ENCODE peak calls at places on chromosomes 6 and 20, in eight cellular contexts. F, O, I, N, L, C, Y and V are unnamed samples.

GRCh38 chr6:117480651-117481050 is 1.8 kb upstream of the DCBLD1 start:
- DNase-seq in F (no peak), O (no peak), I (no peak), N (no peak), L (no peak), C (no peak), Y (no peak), V (no peak)

GRCh38 chr6:4459032-4459431 is 317.2 kb upstream of the CDYL start:
- DNase-seq in F (no peak), O (no peak), I (no peak), N (peak; percentile 43), L (peak; percentile 71), C (no peak), Y (peak; percentile 37), V (peak; percentile 89)

GRCh38 chr6:45923831-45924391 is 91.7 kb downstream of the CLIC5 start:
- DNase-seq in F (no peak), O (no peak), I (no peak), N (no peak), L (peak; percentile 74), C (no peak), Y (peak; percentile 56), V (no peak)

GRCh38 chr20:53088786-53089185 is 116.6 kb downstream of the TSHZ2 start:
- DNase-seq in F (no peak), O (no peak), I (no peak), N (no peak), L (no peak), C (no peak), Y (no peak), V (no peak)

GRCh38 chr6:47162793-47163192 is 120.7 kb upstream of the ADGRF1 start:
- DNase-seq in F (no peak), O (no peak), I (no peak), N (no peak), L (no peak), C (no peak), Y (no peak), V (no peak)

GRCh38 chr6:157763129-157763893 is 59.7 kb upstream of the SNX9 start:
- DNase-seq in F (peak; percentile 93), O (peak; percentile 98), I (peak; percentile 92), N (peak; percentile 95), L (peak; percentile 43), C (peak; percentile 82), Y (peak; percentile 95), V (peak; percentile 81)

GRCh38 chr6:72817208-72817607 is 195.3 kb downstream of the KCNQ5 start:
- DNase-seq in F (no peak), O (no peak), I (no peak), N (no peak), L (no peak), C (no peak), Y (no peak), V (no peak)

GRCh38 chr6:139308284-139308916 is 16.6 kb upstream of the TXLNB start:
- DNase-seq in F (no peak), O (no peak), I (no peak), N (no peak), L (no peak), C (no peak), Y (no peak), V (peak; percentile 56)

GRCh38 chr6:128158496-128158895 is 257.6 kb upstream of the THEMIS start:
- DNase-seq in F (no peak), O (no peak), I (no peak), N (no peak), L (peak; percentile 55), C (no peak), Y (no peak), V (peak; percentile 77)
- H3K4me2 ChIP-seq in F (no peak overlapping the region), O (no peak overlapping the region), I (no peak overlapping the region), N (no peak overlapping the region), L (no peak overlapping the region), C (no peak overlapping the region), Y (no peak overlapping the region), V (peak overlapping the region; percentile 38)

DNA sequence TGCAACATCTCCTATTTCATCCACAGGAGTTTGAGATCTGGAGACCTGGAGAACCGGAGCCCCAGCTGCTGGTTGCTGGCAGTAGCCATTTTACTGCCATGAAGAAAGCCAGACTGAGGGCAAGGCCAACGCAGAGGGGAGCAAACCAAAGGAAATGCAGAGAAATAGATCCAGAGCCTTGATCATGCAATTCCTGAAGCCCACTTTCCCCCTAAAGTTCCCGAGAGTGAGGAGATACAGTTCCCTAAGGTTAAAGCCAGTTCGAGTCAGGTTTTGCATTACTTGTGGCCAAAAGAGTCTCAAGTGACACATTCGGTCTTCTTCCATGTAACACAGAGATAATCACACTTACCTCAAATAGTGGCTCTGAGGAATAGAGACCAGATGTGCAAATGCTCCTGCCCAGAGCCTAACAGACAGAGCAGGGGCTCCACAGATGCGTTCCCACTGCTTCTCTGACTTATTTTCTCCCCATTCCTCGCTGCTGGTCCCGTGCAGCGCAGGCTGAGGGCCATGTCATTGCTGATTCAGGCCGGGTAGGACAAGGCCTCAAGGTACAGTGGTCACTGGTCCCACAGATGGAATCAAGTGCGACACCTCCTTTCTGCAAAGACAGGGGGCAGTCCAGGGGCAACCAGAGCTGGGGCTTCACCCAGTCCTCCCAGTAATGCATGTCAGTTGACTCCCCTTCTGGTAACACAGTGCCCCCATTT is 35.1 kb upstream of the NFATC2 start:
- DNase-seq in F (no peak), O (no peak), I (no peak), N (no peak), L (no peak), C (no peak), Y (no peak), V (no peak)
- TF ChIP-seq CTCF in F (peak; percentile 37), O (peak; percentile 29), I (no peak), N (no peak), L (no peak), C (no peak), Y (no peak), V (no peak)

DNA sequence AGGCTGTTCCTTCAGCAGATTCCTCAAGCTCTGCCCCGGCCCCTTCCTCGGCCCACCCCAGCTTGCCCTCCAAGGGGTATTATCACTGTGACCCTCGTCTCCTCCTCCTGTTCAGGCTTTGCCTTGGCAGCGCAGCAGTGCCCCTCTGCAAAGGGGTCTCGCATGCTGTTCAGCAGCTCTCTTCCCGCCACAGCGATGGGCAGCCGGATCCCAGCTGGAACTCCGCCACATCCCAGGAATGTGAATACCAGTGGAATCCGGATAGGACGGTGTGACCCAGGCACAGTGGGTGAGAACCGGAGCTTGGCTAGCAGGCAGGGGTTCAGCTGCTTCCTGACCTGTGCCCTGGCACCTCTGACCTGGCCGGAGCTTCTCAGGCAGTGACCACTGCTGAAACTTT is 52.9 kb downstream of the RNASET2 start:
- DNase-seq in F (no peak), O (no peak), I (no peak), N (no peak), L (no peak), C (no peak), Y (no peak), V (no peak)
- H3K4me2 ChIP-seq in F (no peak overlapping the region), O (no peak overlapping the region), I (no peak overlapping the region), N (no peak overlapping the region), L (no peak overlapping the region), C (no peak overlapping the region), Y (no peak overlapping the region), V (no peak overlapping the region)

GRCh38 chr6:22637781-22638180 is 68.4 kb downstream of the HDGFL1 start:
- DNase-seq in F (no peak), O (no peak), I (no peak), N (no peak), L (no peak), C (no peak), Y (no peak), V (no peak)
- TF ChIP-seq CTCF in F (no peak), O (no peak), I (no peak), N (no peak), L (no peak), C (no peak), Y (no peak), V (no peak)

GRCh38 chr20:61519488-61519887 is 267.4 kb downstream of the CDH4 start:
- DNase-seq in F (no peak), O (no peak), I (no peak), N (no peak), L (no peak), C (no peak), Y (no peak), V (no peak)
- H3K4me2 ChIP-seq in F (no peak overlapping the region), O (no peak overlapping the region), I (no peak overlapping the region), N (no peak overlapping the region), L (no peak overlapping the region), C (no peak overlapping the region), Y (no peak overlapping the region), V (no peak overlapping the region)

GRCh38 chr6:136284909-136285308 is 4.7 kb downstream of the BCLAF1 start:
- DNase-seq in F (no peak), O (no peak), I (no peak), N (no peak), L (peak; percentile 66), C (peak; percentile 15), Y (no peak), V (peak; percentile 13)

GRCh38 chr6:136289579-136290405 is at the start of gene BCLAF1:
- DNase-seq in F (peak; percentile 97), O (peak; percentile 99), I (peak; percentile 96), N (peak; percentile 99), L (peak; percentile 100), C (peak; percentile 99), Y (peak; percentile 100), V (peak; percentile 100)

GRCh38 chr6:136289327-136289578 is 393 bp downstream of the BCLAF1 start:
- DNase-seq in F (peak; percentile 76), O (peak; percentile 86), I (peak; percentile 85), N (peak; percentile 91), L (peak; percentile 90), C (peak; percentile 95), Y (peak; percentile 97), V (peak; percentile 93)

GRCh38 chr6:136290406-136291010 is 862 bp upstream of the BCLAF1 start:
- DNase-seq in F (peak; percentile 51), O (peak; percentile 52), I (peak; percentile 35), N (peak; percentile 50), L (peak; percentile 91), C (peak; percentile 70), Y (peak; percentile 84), V (peak; percentile 89)

DNA sequence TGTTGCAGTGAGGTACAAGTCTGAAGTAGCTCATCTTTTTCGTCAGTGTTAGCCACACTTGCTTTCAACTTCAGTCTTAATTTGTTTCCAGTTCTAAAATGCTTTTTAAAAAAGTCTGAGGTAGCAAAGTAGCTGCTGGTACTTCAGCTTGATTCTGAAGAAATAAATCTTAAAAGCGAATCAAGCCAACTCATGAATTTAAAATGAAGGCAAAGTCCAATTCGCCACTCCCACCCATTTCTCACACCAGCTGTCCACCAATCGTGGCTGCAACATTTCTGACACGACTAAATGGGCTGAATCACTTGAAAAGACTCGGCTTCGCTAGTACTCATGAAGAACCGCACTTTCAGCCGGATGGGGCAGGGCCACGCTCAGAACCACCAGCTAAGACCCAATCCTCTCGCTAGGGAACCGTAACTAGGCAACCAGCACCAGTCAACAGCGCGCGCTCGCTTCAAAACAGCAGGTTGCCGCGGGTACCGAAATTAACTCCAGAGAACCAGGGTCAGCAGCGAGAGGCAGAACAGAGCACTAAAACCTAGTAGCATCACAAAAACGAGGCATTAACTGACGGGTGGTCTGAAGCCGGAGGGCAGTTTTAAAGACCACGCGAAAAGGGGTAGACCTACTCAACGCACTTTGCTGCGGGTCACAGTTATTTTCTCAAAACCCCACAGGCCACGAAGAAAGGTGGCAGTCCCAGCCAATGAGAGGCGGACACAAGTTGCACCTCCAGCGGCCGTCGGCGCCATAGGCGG is 900 bp downstream of the BCLAF1 start:
- DNase-seq in F (peak; percentile 34), O (peak; percentile 77), I (peak; percentile 64), N (peak; percentile 49), L (peak; percentile 91), C (peak; percentile 94), Y (peak; percentile 89), V (peak; percentile 92)
- TF ChIP-seq CTCF in F (peak; percentile 28), O (peak; percentile 41), I (no peak), N (peak; percentile 45), L (peak; percentile 29), C (no peak), Y (no peak), V (no peak)